ENCODE peak calls at places on chromosomes 11 and 22, in eight cellular contexts. R is hepatocyte, I is PC-9, P is GM23338, L is PC-3, J is GM23248, N is SK-N-SH, W is HCT116. Z is an unnamed sample. For H3K4me1 and H3K9me2, the result is how much of the 10 kb centered on the place peaks cover.

GRCh38 chr11:125955856-125956255 is 10.0 kb downstream of the VSIG10L2 start:
- DNase-seq in R (no peak), I (no peak), P (no peak), L (no peak), J (no peak), N (no peak), W (no peak), Z (no peak)

GRCh38 chr11:13214276-13214865 is 63.2 kb upstream of the BMAL1 start:
- DNase-seq in R (no peak), I (no peak), P (no peak), L (no peak), J (peak), N (no peak), W (no peak), Z (no peak)

GRCh38 chr11:128304666-128305485 is 282.5 kb downstream of the ETS1 start:
- DNase-seq in R (no peak), I (no peak), P (no peak), L (no peak), J (no peak), N (no peak), W (no peak), Z (no peak)

GRCh38 chr11:22479133-22479690 is 141.0 kb downstream of the SLC17A6 start:
- DNase-seq in R (no peak), I (no peak), P (no peak), L (no peak), J (peak), N (no peak), W (no peak), Z (no peak)

GRCh38 chr22:21972293-21972779 is 10.3 kb downstream of the TOP3B start:
- DNase-seq in R (peak), I (no peak), P (peak), L (peak), J (peak), N (peak), W (no peak), Z (peak)

GRCh38 chr11:106466441-106467190 is 389.2 kb downstream of the AASDHPPT start:
- DNase-seq in R (peak), I (no peak), P (no peak), L (peak), J (peak), N (no peak), W (no peak), Z (no peak)

GRCh38 chr11:28834877-28835276 is 726.7 kb downstream of the METTL15 start:
- DNase-seq in R (no peak), I (no peak), P (peak), L (peak), J (peak), N (no peak), W (no peak), Z (no peak)

GRCh38 chr11:62143727-62144126 is 19.9 kb downstream of the INCENP start:
- DNase-seq in R (no peak), I (no peak), P (no peak), L (no peak), J (no peak), N (peak), W (no peak), Z (no peak)

GRCh38 chr11:116831790-116832349 is 2.2 kb downstream of the APOC3 start:
- DNase-seq in R (no peak), I (no peak), P (no peak), L (no peak), J (no peak), N (no peak), W (no peak), Z (no peak)

GRCh38 chr11:83092488-83093384 is 21.0 kb upstream of the RAB30 start:
- DNase-seq in R (peak), I (peak), P (no peak), L (peak), J (peak), N (peak), W (peak), Z (no peak)

GRCh38 chr22:39721456-39722325 is 151.1 kb downstream of the CACNA1I start:
- DNase-seq in R (no peak), I (no peak), P (no peak), L (no peak), J (no peak), N (peak), W (no peak), Z (no peak)

GRCh38 chr11:118060081-118060661 is 16.7 kb upstream of the TMPRSS4 start:
- DNase-seq in R (no peak), I (peak), P (no peak), L (no peak), J (no peak), N (no peak), W (no peak), Z (no peak)

GRCh38 chr11:65290448-65291165 is 24.1 kb upstream of the CDC42EP2 start:
- DNase-seq in R (peak), I (peak), P (no peak), L (peak), J (peak), N (no peak), W (no peak), Z (no peak)

GRCh38 chr11:118792642-118793124 is 1.7 kb upstream of the DDX6 start:
- DNase-seq in R (peak), I (no peak), P (peak), L (peak), J (peak), N (peak), W (peak), Z (peak)

DNA sequence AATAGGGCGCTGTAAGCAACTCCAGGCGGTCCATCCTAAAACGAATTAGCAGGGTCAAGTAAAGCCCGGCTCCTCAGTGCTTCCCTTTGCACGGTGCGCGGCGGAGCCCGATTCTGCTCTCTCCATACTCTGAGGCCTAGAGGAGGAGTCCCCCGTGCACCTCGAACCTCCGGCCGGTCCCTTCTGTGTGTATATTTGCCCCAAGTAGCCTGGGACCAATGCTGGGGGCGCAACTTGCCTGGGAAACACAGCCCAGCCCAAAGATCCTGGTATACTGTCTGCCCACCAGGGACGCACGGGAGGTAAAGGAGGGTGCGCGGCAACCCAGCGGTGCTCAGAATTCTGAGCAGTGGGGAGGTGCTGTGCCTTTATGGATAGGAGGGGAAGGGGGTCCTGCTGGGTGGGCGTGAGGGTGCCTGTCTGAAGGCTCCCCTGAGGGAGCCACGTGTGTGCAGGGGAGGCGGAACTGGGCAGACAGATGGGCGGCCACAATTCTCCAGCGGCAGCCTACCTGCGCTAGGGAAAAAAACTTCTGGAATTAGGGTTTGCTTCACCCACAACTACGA is 4.8 kb upstream of the TBX1 start:
- DNase-seq in R (no peak), I (no peak), P (peak), L (no peak), J (no peak), N (peak), W (no peak), Z (no peak)
- H3K4me3 ChIP-seq in R (no peak), I (no peak), P (peak), L (peak), J (no peak), N (no peak), W (peak), Z (no peak)

GRCh38 chr11:120224386-120224785 is 13.6 kb downstream of the OAF start:
- DNase-seq in R (no peak), I (no peak), P (no peak), L (no peak), J (no peak), N (no peak), W (no peak), Z (no peak)

GRCh38 chr11:120224872-120225371 is 14.1 kb downstream of the OAF start:
- DNase-seq in R (no peak), I (no peak), P (no peak), L (no peak), J (no peak), N (no peak), W (no peak), Z (no peak)

GRCh38 chr11:120221115-120221752 is 10.4 kb downstream of the OAF start:
- DNase-seq in R (peak), I (peak), P (no peak), L (peak), J (no peak), N (no peak), W (no peak), Z (no peak)

GRCh38 chr11:120223793-120224192 is 13.0 kb downstream of the OAF start:
- DNase-seq in R (no peak), I (no peak), P (no peak), L (no peak), J (no peak), N (no peak), W (no peak), Z (no peak)

GRCh38 chr11:120222916-120223315 is 12.1 kb downstream of the OAF start:
- DNase-seq in R (no peak), I (no peak), P (no peak), L (no peak), J (no peak), N (no peak), W (no peak), Z (no peak)
- H3K4me1 ChIP-seq in R (under half), I (under half), P (under half), L (under half), J (under half), N (under half), W (under half), Z (under half)

GRCh38 chr11:46348566-46348981 is 1.3 kb downstream of the DGKZ start:
- DNase-seq in R (no peak), I (no peak), P (no peak), L (no peak), J (no peak), N (no peak), W (no peak), Z (no peak)
- H3K9me2 ChIP-seq in R (under half), I (under half), P (under half), L (under half), J (under half), N (under half), W (under half), Z (under half)

DNA sequence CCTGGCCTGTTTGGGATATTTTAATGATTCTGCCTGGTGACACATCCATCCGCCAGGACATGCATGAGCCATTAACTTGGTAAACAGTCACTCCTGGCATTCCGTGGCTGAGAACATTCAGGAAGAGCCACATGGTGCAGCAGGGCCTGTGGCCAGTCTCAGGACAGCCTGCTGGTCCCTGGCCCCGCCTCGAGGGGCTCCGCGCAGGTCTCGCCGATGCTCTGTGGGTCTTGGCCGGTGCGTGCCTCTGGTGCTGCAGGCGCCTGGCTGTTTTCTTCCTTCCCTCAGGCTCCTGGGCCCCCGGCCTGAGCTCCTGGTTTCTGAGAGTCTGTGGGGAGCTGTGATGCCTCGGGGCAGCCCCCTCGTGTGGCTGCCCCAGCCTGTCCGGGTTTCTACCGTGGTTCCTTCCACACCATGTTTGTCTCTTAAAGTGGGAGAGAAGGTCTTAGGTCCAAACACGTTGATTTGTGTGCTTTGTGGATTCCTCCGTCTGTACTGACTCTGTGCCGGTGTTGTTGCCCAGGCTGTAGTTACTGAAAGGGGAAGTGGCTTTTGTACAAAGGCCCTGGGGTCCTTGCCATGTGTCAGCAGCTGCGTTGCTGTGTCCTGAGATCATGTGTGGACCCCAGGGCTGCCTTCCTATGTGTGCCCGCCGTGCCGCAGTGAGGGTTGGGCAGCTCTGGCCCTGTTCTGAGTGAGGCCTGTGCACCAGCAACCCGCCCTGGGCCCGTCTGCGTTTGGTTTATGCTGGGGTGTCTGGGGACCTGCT is 6.5 kb downstream of the TRABD start:
- DNase-seq in R (no peak), I (no peak), P (no peak), L (peak), J (peak), N (no peak), W (no peak), Z (no peak)
- H3K4me3 ChIP-seq in R (no peak), I (no peak), P (no peak), L (no peak), J (no peak), N (no peak), W (no peak), Z (no peak)

DNA sequence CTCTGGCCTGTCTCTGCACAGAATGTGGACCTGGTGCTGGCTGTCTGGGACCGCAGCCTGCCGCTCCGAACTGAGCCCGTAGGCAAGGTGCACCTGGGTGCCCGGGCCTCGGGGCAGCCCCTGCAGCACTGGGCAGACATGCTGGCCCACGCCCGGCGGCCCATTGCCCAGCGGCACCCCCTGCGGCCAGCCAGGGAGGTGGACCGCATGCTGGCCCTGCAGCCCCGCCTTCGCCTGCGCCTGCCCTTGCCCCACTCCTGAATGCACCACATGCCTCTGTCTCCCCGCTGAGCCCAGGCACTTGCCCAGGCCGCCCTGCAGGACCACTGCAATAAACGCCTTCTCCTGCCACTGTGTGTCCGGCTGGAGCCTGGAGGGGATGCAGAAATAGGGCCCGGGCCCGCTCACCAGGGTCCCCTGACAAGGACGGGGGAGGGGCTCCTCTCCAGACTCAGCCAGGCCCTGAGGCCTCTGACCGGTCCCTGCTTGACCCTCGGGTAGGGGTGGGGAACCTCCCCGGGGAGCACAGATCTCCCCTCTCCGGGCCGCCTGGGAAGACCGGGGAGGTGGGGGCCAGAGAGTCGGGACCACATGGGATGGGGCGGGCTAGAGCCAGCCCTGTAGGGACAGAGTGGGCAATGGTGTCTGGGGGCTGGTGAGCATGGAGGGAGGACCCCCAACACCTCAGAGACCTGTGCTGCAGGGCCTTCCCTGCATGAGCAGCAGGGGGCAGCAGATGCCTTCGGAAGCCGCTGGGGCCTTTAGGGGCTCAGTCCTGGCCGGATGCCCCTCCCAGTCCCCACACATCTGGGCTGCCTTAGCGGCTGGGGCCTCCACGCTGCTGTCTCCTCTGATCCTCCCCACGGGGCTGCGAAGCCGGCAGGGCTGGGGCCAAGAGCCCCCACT is 1.4 kb upstream of the TNNI2 start:
- DNase-seq in R (peak), I (no peak), P (peak), L (peak), J (peak), N (peak), W (no peak), Z (peak)
- H3K4me1 ChIP-seq in R (under half), I (under half), P (under half), L (under half), J (under half), N (under half), W (under half), Z (under half)

GRCh38 chr22:42612336-42612735 is 2.3 kb downstream of the POLDIP3 start:
- DNase-seq in R (no peak), I (no peak), P (no peak), L (no peak), J (no peak), N (no peak), W (no peak), Z (no peak)
- H3K9me2 ChIP-seq in R (under half), I (under half), P (under half), L (under half), J (under half), N (under half), W (under half), Z (under half)

GRCh38 chr11:115267871-115268270 is 236.3 kb downstream of the CADM1 start:
- DNase-seq in R (no peak), I (no peak), P (no peak), L (no peak), J (no peak), N (no peak), W (no peak), Z (no peak)
- H3K4me3 ChIP-seq in R (no peak), I (no peak), P (no peak), L (no peak), J (no peak), N (no peak), W (no peak), Z (no peak)

GRCh38 chr22:17744430-17744829 is 29.8 kb downstream of the BID start:
- DNase-seq in R (no peak), I (no peak), P (no peak), L (no peak), J (no peak), N (no peak), W (no peak), Z (no peak)

GRCh38 chr22:17741866-17742527 is 32.3 kb downstream of the BID start:
- DNase-seq in R (no peak), I (no peak), P (no peak), L (no peak), J (no peak), N (no peak), W (no peak), Z (no peak)

GRCh38 chr22:17746916-17747315 is 27.4 kb downstream of the BID start:
- DNase-seq in R (no peak), I (no peak), P (no peak), L (no peak), J (no peak), N (no peak), W (no peak), Z (no peak)

GRCh38 chr22:17742528-17742902 is 31.8 kb downstream of the BID start:
- DNase-seq in R (peak), I (peak), P (peak), L (peak), J (peak), N (peak), W (peak), Z (peak)

GRCh38 chr22:17743661-17744411 is 30.4 kb downstream of the BID start:
- DNase-seq in R (no peak), I (no peak), P (peak), L (no peak), J (no peak), N (no peak), W (no peak), Z (no peak)
- H3K4me1 ChIP-seq in R (under half), I (under half), P (under half), L (under half), J (under half), N (under half), W (under half), Z (under half)